ENCODE peak calls at places on chromosomes 3 and 15, in five cellular contexts. One of them, this sample, is unnamed.

GRCh38 chr3:11601446-11602241 is 42.1 kb downstream of the VGLL4 start:
- DNase-seq in Panc1: no peak
- DNase-seq in A549: no peak
- DNase-seq in SK-N-SH: no peak
- DNase-seq in GM23338: no peak
- DNase-seq in this sample: peak; percentile 48

GRCh38 chr3:101964861-101965260 is 115.5 kb downstream of the NFKBIZ start:
- DNase-seq in A549: no peak
- DNase-seq in Panc1: no peak
- DNase-seq in GM23338: peak; percentile 19
- DNase-seq in SK-N-SH: no peak
- DNase-seq in this sample: no peak

GRCh38 chr3:11168406-11168805 is 14.1 kb downstream of the HRH1 start:
- DNase-seq in Panc1: no peak
- DNase-seq in SK-N-SH: no peak
- DNase-seq in GM23338: no peak
- DNase-seq in A549: no peak
- DNase-seq in this sample: no peak

GRCh38 chr15:69665641-69666091 is 213.0 kb downstream of the RPLP1 start:
- DNase-seq in SK-N-SH: peak; percentile 45
- DNase-seq in A549: no peak
- DNase-seq in GM23338: no peak
- DNase-seq in Panc1: no peak
- DNase-seq in this sample: peak; percentile 29

GRCh38 chr3:119524931-119525662 is 26.8 kb downstream of the TIMMDC1 start:
- DNase-seq in SK-N-SH: peak; percentile 11
- DNase-seq in GM23338: peak; percentile 36
- DNase-seq in Panc1: no peak
- DNase-seq in A549: no peak
- DNase-seq in this sample: peak; percentile 5

GRCh38 chr3:185400866-185401265 is 37.9 kb downstream of the MAP3K13 start:
- DNase-seq in SK-N-SH: no peak
- DNase-seq in GM23338: no peak
- DNase-seq in A549: no peak
- DNase-seq in Panc1: no peak
- DNase-seq in this sample: no peak

GRCh38 chr15:36748743-36749142 is 169.3 kb downstream of the CDIN1 start:
- DNase-seq in GM23338: no peak
- DNase-seq in SK-N-SH: no peak
- DNase-seq in A549: no peak
- DNase-seq in Panc1: no peak
- DNase-seq in this sample: no peak

GRCh38 chr15:64430000-64430735 is 30.2 kb upstream of the ZNF609 start:
- DNase-seq in SK-N-SH: no peak
- DNase-seq in Panc1: no peak
- DNase-seq in A549: no peak
- DNase-seq in GM23338: peak; percentile 88
- DNase-seq in this sample: peak; percentile 59

GRCh38 chr15:77548608-77549551 is 83.8 kb downstream of the LINGO1 start:
- DNase-seq in SK-N-SH: no peak
- DNase-seq in Panc1: no peak
- DNase-seq in A549: no peak
- DNase-seq in GM23338: peak; percentile 43
- DNase-seq in this sample: no peak

GRCh38 chr3:195337747-195338146 is 66.8 kb upstream of the XXYLT1 start:
- DNase-seq in SK-N-SH: no peak
- DNase-seq in A549: no peak
- DNase-seq in GM23338: peak; percentile 47
- DNase-seq in Panc1: no peak
- DNase-seq in this sample: no peak

GRCh38 chr3:54891540-54891897 is 36.3 kb downstream of the LRTM1 start:
- DNase-seq in A549: peak; percentile 79
- DNase-seq in GM23338: no peak
- DNase-seq in Panc1: peak; percentile 32
- DNase-seq in SK-N-SH: peak; percentile 39
- DNase-seq in this sample: no peak

GRCh38 chr15:69562564-69562963 is 109.9 kb downstream of the RPLP1 start:
- DNase-seq in SK-N-SH: no peak
- DNase-seq in Panc1: no peak
- DNase-seq in A549: no peak
- DNase-seq in GM23338: no peak
- DNase-seq in this sample: no peak

GRCh38 chr3:179558742-179559364 is 3.9 kb upstream of the ACTL6A start:
- DNase-seq in A549: peak; percentile 68
- DNase-seq in GM23338: peak; percentile 83
- DNase-seq in Panc1: peak; percentile 63
- DNase-seq in SK-N-SH: peak; percentile 82
- DNase-seq in this sample: peak; percentile 76

GRCh38 chr15:98592136-98592535 is 56.2 kb upstream of the IGF1R start:
- DNase-seq in A549: no peak
- DNase-seq in Panc1: no peak
- DNase-seq in GM23338: no peak
- DNase-seq in SK-N-SH: no peak
- DNase-seq in this sample: no peak

GRCh38 chr15:37028609-37029287 is 71.6 kb downstream of the MEIS2 start:
- DNase-seq in SK-N-SH: no peak
- DNase-seq in A549: no peak
- DNase-seq in Panc1: no peak
- DNase-seq in GM23338: no peak
- DNase-seq in this sample: no peak

GRCh38 chr3:172125053-172125452 is 85.7 kb downstream of the FNDC3B start:
- DNase-seq in GM23338: peak; percentile 39
- DNase-seq in A549: no peak
- DNase-seq in Panc1: no peak
- DNase-seq in SK-N-SH: no peak
- DNase-seq in this sample: no peak

GRCh38 chr15:48582472-48583235 is 62.9 kb downstream of the FBN1 start:
- DNase-seq in SK-N-SH: no peak
- DNase-seq in A549: no peak
- DNase-seq in Panc1: no peak
- DNase-seq in GM23338: no peak
- DNase-seq in this sample: no peak

GRCh38 chr15:101043011-101043410 is 123.9 kb downstream of the LRRK1 start:
- DNase-seq in A549: no peak
- DNase-seq in Panc1: no peak
- DNase-seq in GM23338: no peak
- DNase-seq in SK-N-SH: no peak
- DNase-seq in this sample: no peak

GRCh38 chr15:29560896-29561295 is 261.4 kb downstream of the TJP1 start:
- DNase-seq in GM23338: no peak
- DNase-seq in A549: no peak
- DNase-seq in SK-N-SH: no peak
- DNase-seq in Panc1: no peak
- DNase-seq in this sample: no peak

GRCh38 chr3:132256984-132257383 is 60.2 kb upstream of the ACP3 start:
- DNase-seq in Panc1: no peak
- DNase-seq in A549: peak; percentile 53
- DNase-seq in SK-N-SH: peak; percentile 20
- DNase-seq in GM23338: peak; percentile 83
- DNase-seq in this sample: no peak

GRCh38 chr15:63606333-63606732 is 9.1 kb downstream of the FBXL22 start:
- DNase-seq in Panc1: no peak
- DNase-seq in SK-N-SH: no peak
- DNase-seq in GM23338: no peak
- DNase-seq in A549: no peak
- DNase-seq in this sample: no peak

GRCh38 chr3:184593201-184593922 is 31.8 kb downstream of the EPHB3 start:
- DNase-seq in A549: no peak
- DNase-seq in SK-N-SH: peak; percentile 44
- DNase-seq in GM23338: no peak
- DNase-seq in Panc1: no peak
- DNase-seq in this sample: no peak

GRCh38 chr15:53346583-53346982 is 412.9 kb downstream of the WDR72 start:
- DNase-seq in GM23338: no peak
- DNase-seq in Panc1: no peak
- DNase-seq in A549: no peak
- DNase-seq in SK-N-SH: no peak
- DNase-seq in this sample: no peak

GRCh38 chr3:132273043-132273442 is 44.2 kb upstream of the ACP3 start:
- DNase-seq in GM23338: no peak
- DNase-seq in SK-N-SH: no peak
- DNase-seq in A549: no peak
- DNase-seq in Panc1: no peak
- DNase-seq in this sample: no peak

GRCh38 chr15:40894689-40895308 is 549 bp downstream of the VPS18 start:
- DNase-seq in SK-N-SH: peak; percentile 78
- DNase-seq in GM23338: peak; percentile 97
- DNase-seq in Panc1: no peak
- DNase-seq in A549: peak; percentile 73
- DNase-seq in this sample: no peak

GRCh38 chr15:52483712-52484111 is 45.0 kb downstream of the MYO5A start:
- DNase-seq in Panc1: no peak
- DNase-seq in GM23338: no peak
- DNase-seq in SK-N-SH: no peak
- DNase-seq in A549: no peak
- DNase-seq in this sample: no peak

DNA sequence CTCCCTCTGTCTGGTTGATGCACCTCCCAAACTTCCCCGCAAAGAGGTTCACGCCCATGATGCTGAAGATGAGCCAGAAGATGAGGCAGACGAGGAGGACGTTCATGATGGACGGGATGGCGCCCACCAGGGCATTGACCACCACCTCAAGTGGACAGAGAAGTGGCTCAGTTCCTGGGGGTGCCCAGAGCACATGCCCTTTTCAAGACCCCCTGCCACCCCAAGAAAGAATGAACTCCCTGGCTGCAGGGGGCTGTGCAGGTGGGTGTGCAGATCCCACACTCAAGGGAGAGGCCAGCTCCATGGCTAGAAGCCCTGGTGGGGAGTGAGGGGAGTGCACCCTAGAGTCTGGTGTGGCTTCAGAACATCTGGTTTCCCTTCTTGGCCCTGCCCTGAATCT is 64.1 kb downstream of the EXOG start:
- DNase-seq in Panc1: no peak
- DNase-seq in A549: no peak
- DNase-seq in GM23338: no peak
- DNase-seq in SK-N-SH: no peak
- DNase-seq in this sample: no peak
- TF ChIP-seq CTCF in Panc1: no peak
- TF ChIP-seq CTCF in A549: no peak
- TF ChIP-seq CTCF in GM23338: peak; percentile 18
- TF ChIP-seq CTCF in SK-N-SH: no peak
- TF ChIP-seq CTCF in this sample: no peak

DNA sequence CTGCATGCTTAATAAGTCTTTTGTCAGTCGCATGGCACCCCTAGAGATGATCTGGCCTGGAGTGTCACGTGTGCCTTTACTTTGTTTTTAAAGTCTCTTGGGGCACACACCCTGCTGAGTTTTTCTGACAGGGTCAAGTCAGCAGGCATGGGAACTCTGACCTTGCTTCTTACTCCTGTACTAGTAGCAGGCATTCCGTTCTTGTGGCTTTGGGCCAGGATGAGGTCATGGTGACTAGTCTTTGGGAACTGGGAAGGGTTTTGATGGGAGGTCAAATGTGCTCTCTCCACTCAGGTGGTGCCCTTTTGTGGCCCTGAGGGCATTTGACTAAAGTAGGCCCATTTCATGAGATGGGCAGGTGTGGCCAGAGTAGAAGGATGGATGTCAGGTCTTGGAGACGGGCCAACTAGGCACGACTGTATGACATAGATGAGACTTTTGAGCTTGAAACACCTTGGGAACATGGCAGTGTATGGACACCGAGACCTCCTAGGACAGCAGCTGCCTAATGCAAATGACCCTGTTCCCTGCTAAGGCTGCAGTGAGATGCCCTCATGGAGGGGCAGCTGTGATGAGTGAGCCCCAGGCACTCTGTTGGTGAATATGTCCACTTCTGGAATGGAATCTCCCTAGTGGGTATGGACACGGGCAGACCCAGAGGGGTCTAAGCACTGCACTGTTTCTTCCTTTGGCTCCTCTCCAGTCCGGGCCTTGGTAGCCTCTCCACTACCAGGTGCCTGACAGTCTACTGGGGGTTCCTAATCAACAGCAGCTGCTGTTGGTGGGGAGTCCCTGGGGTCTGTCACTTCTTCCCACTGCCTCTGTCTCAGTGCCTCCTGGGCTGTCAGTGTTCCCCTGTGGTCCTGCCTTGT is 16.4 kb downstream of the SRPRB start:
- DNase-seq in GM23338: peak; percentile 59
- DNase-seq in A549: no peak
- DNase-seq in Panc1: peak; percentile 91
- DNase-seq in SK-N-SH: no peak
- DNase-seq in this sample: no peak
- TF ChIP-seq REST in GM23338: no peak
- TF ChIP-seq REST in A549: no peak
- TF ChIP-seq REST in Panc1: no peak
- TF ChIP-seq REST in SK-N-SH: no peak
- TF ChIP-seq REST in this sample: no peak

DNA sequence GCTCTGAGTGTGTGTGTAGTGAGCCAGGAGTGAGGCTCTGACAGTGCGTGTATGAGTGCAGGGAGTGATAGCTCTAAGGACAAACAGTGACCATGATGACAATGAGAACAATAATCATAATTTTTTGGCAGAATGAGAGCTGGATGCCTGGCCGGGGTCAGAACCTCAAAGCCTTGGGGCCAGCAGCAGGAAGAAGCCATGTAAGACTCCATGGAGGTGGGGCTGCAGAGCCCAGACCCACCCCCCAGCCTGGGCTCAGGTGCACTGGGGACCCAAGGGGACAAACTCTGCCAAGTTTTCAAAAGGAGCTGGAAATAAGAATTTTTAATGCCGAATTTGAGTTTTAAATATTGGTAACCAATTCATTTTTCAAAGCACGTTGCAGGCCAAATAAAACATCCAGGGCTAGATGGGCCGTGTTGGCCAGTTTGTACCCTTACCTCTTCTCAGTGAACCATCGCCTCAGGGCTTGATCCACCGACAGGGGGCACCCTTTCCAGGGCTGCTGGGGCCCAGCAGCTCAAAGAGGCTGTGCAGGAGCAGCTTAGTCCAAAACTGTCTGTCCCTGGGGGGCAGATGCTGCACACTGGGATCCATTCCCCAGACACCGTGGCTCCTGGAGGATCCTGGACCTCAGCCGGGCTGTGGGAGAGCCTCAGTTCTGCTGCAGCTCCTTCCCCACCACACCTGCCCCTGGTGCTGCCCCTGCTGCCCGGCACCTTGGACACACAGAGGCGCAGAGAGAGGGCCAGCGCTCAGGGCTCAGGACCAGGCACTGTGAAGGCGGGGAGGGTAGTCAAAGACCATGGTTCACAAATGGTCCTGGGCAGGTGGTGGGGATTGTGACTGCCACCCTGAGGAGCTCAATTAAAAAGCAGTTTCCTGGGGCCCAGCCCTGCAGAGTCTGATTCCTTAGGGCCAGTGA is 86.1 kb upstream of the PRR20G start:
- DNase-seq in A549: no peak
- DNase-seq in GM23338: peak; percentile 71
- DNase-seq in SK-N-SH: no peak
- DNase-seq in Panc1: no peak
- DNase-seq in this sample: no peak
- TF ChIP-seq CTCF in A549: no peak
- TF ChIP-seq CTCF in GM23338: peak; percentile 70
- TF ChIP-seq CTCF in SK-N-SH: peak; percentile 47
- TF ChIP-seq CTCF in Panc1: peak; percentile 86
- TF ChIP-seq CTCF in this sample: peak; percentile 30

GRCh38 chr3:59522550-59522949 is 472.7 kb upstream of the CFAP20DC start:
- DNase-seq in GM23338: no peak
- DNase-seq in A549: no peak
- DNase-seq in Panc1: no peak
- DNase-seq in SK-N-SH: no peak
- DNase-seq in this sample: no peak

GRCh38 chr3:59526999-59527398 is 477.2 kb upstream of the CFAP20DC start:
- DNase-seq in GM23338: no peak
- DNase-seq in A549: no peak
- DNase-seq in SK-N-SH: no peak
- DNase-seq in Panc1: no peak
- DNase-seq in this sample: no peak

GRCh38 chr3:59527493-59527892 is 477.7 kb upstream of the CFAP20DC start:
- DNase-seq in SK-N-SH: no peak
- DNase-seq in Panc1: no peak
- DNase-seq in GM23338: no peak
- DNase-seq in A549: no peak
- DNase-seq in this sample: no peak
- TF ChIP-seq REST in SK-N-SH: no peak
- TF ChIP-seq REST in Panc1: no peak
- TF ChIP-seq REST in GM23338: no peak
- TF ChIP-seq REST in A549: no peak
- TF ChIP-seq REST in this sample: no peak

This sample was measured in HL-60.